ENCODE peak calls at places on chromosome 3, in five cellular contexts. J is nephron progenitor cell, E is NCI-H748 treated with DMSO at 0.1 percent for 48 hours, Q is cardiac muscle cell, X is choroid plexus epithelial cell. C is an unnamed sample.
A peak's percentile ranks its signal among the peaks of the same experiment; 100 is the strongest.

GRCh38 chr3:12194669-12195161 is 36.0 kb upstream of the TIMP4 start:
- DNase-seq in E (no peak), X (peak; percentile 53), J (no peak), Q (no peak), C (peak; percentile 88)

GRCh38 chr3:72887378-72887722 is 496 bp upstream of the GXYLT2 start:
- DNase-seq in J (no peak), X (peak; percentile 26), E (no peak), Q (no peak), C (no peak)

GRCh38 chr3:64141476-64141875 is 83.8 kb downstream of the PRICKLE2 start:
- DNase-seq in Q (no peak), J (no peak), X (no peak), E (no peak), C (no peak)

GRCh38 chr3:188170461-188171459 is 16.8 kb downstream of the LPP start:
- DNase-seq in X (no peak), J (no peak), Q (no peak), E (no peak), C (no peak)

GRCh38 chr3:46733026-46733800 is 15.5 kb upstream of the PRSS50 start:
- DNase-seq in E (no peak), Q (no peak), X (peak; percentile 26), J (no peak), C (no peak)

GRCh38 chr3:195929452-195929851 is 21.1 kb upstream of the TNK2 start:
- DNase-seq in E (no peak), X (no peak), J (no peak), Q (no peak), C (no peak)

GRCh38 chr3:36663666-36664291 is 100.6 kb downstream of the DCLK3 start:
- DNase-seq in X (peak; percentile 63), E (no peak), Q (no peak), J (no peak), C (no peak)

GRCh38 chr3:183871541-183871940 is 13.1 kb downstream of the PARL start:
- DNase-seq in Q (no peak), J (no peak), E (no peak), X (no peak), C (no peak)

GRCh38 chr3:132253262-132253878 is 63.8 kb upstream of the ACP3 start:
- DNase-seq in J (peak; percentile 12), E (no peak), Q (peak; percentile 66), X (peak; percentile 89), C (peak; percentile 33)

GRCh38 chr3:54146383-54147239 is 24.3 kb downstream of the CACNA2D3 start:
- DNase-seq in J (peak; percentile 73), X (no peak), Q (peak; percentile 70), E (peak; percentile 56), C (peak; percentile 26)

GRCh38 chr3:132222868-132223538 is 94.2 kb upstream of the ACP3 start:
- DNase-seq in E (no peak), Q (no peak), X (no peak), J (no peak), C (no peak)

GRCh38 chr3:46898321-46899150 is 21.0 kb downstream of the PTH1R start:
- DNase-seq in Q (no peak), X (no peak), E (no peak), J (no peak), C (no peak)

GRCh38 chr3:64148955-64149653 is 76.2 kb downstream of the PRICKLE2 start:
- DNase-seq in E (no peak), Q (no peak), X (peak; percentile 18), J (no peak), C (no peak)

GRCh38 chr3:12479919-12480425 is 4.3 kb upstream of the TSEN2 start:
- DNase-seq in J (peak; percentile 19), E (peak; percentile 43), X (peak; percentile 73), Q (peak; percentile 64), C (peak; percentile 92)

GRCh38 chr3:29430558-29430971 is 149.7 kb downstream of the RBMS3 start:
- DNase-seq in Q (no peak), J (no peak), X (peak; percentile 85), E (peak; percentile 8), C (no peak)

GRCh38 chr3:165854696-165855095 is 17.5 kb upstream of the BCHE start:
- DNase-seq in X (peak; percentile 23), J (no peak), E (peak; percentile 42), Q (peak; percentile 27), C (peak; percentile 4)

GRCh38 chr3:64129581-64129980 is 95.7 kb downstream of the PRICKLE2 start:
- DNase-seq in J (no peak), Q (no peak), E (no peak), X (no peak), C (no peak)

GRCh38 chr3:119628390-119628789 is 30.7 kb downstream of the PLA1A start:
- DNase-seq in X (no peak), Q (no peak), J (no peak), E (no peak), C (no peak)

GRCh38 chr3:194250104-194251002 is 100.8 kb downstream of the CPN2 start:
- DNase-seq in Q (no peak), J (peak; percentile 57), X (peak; percentile 58), E (no peak), C (no peak)

GRCh38 chr3:169497567-169498257 is 165.8 kb downstream of the MECOM start:
- DNase-seq in E (no peak), X (peak; percentile 62), J (no peak), Q (no peak), C (no peak)